ENCODE peak calls at places on chromosomes 4 and X, in six cellular contexts. F is activated CD8-positive, alpha-beta memory T cell treated with anti-CD3 and anti-CD28 coated beads for 48 hours; Q is posterior vena cava; X is GM23338; W is GM04503; K is AG09309. V is an unnamed sample.

GRCh38 chr4:115866364-115866896 is 753.0 kb upstream of the NDST4 start:
- DNase-seq in F (no peak), Q (no peak), X (no peak), W (no peak), K (no peak), V (no peak)

GRCh38 chrX:131802836-131803626 is 220.1 kb upstream of the STK26 start:
- DNase-seq in F (no peak), Q (peak), X (peak), W (no peak), K (no peak), V (no peak)

GRCh38 chrX:29662101-29662500 is 553.3 kb upstream of the MAGEB2 start:
- DNase-seq in F (no peak), Q (no peak), X (no peak), W (peak), K (no peak), V (peak)

GRCh38 chr4:123443401-123444297 is 47.1 kb downstream of the SPRY1 start:
- DNase-seq in F (no peak), Q (no peak), X (peak), W (no peak), K (no peak), V (peak)

GRCh38 chrX:47143894-47144625 is 442 bp downstream of the NDUFB11 start:
- DNase-seq in F (no peak), Q (no peak), X (peak), W (no peak), K (no peak), V (peak)

GRCh38 chr4:147749811-147750321 is 18.0 kb downstream of the ARHGAP10 start:
- DNase-seq in F (no peak), Q (no peak), X (no peak), W (no peak), K (no peak), V (no peak)

GRCh38 chr4:147580396-147580795 is 36.8 kb upstream of the TMEM184C start:
- DNase-seq in F (no peak), Q (no peak), X (no peak), W (no peak), K (no peak), V (peak)

GRCh38 chrX:133414399-133415275 is 652 bp downstream of the GPC4 start:
- DNase-seq in F (no peak), Q (no peak), X (peak), W (no peak), K (no peak), V (no peak)

GRCh38 chrX:82161195-82161594 is 959.3 kb downstream of the SH3BGRL start:
- DNase-seq in F (no peak), Q (no peak), X (no peak), W (no peak), K (no peak), V (no peak)

GRCh38 chr4:174870311-174870710 is 41.3 kb upstream of the GLRA3 start:
- DNase-seq in F (no peak), Q (no peak), X (no peak), W (no peak), K (no peak), V (no peak)

GRCh38 chr4:15479913-15480185 is 10.2 kb downstream of the CC2D2A start:
- DNase-seq in F (no peak), Q (no peak), X (no peak), W (no peak), K (peak), V (peak)

GRCh38 chr4:53656421-53656981 is 65.2 kb upstream of the LNX1 start:
- DNase-seq in F (no peak), Q (no peak), X (no peak), W (peak), K (peak), V (peak)

GRCh38 chrX:149060921-149061320 is 444.2 kb downstream of the IDS start:
- DNase-seq in F (no peak), Q (no peak), X (no peak), W (peak), K (no peak), V (peak)

GRCh38 chrX:129659137-129659536 is 4.4 kb upstream of the APLN start:
- DNase-seq in F (no peak), Q (no peak), X (no peak), W (no peak), K (no peak), V (no peak)

GRCh38 chrX:9557508-9557907 is 92.7 kb downstream of the TBL1X start:
- DNase-seq in F (no peak), Q (no peak), X (no peak), W (no peak), K (no peak), V (no peak)

GRCh38 chrX:11414091-11414490 is 120.9 kb downstream of the AMELX start:
- DNase-seq in F (no peak), Q (no peak), X (no peak), W (no peak), K (no peak), V (no peak)

GRCh38 chr4:94516067-94516466 is 64.3 kb downstream of the PDLIM5 start:
- DNase-seq in F (no peak), Q (no peak), X (no peak), W (peak), K (no peak), V (peak)

GRCh38 chr4:152500798-152501434 is 35.0 kb downstream of the FBXW7 start:
- DNase-seq in F (peak), Q (no peak), X (peak), W (peak), K (peak), V (peak)

GRCh38 chr4:137993232-137993631 is 248.9 kb downstream of the SLC7A11 start:
- DNase-seq in F (no peak), Q (no peak), X (no peak), W (no peak), K (no peak), V (no peak)

GRCh38 chr4:105369988-105370387 is 103.9 kb downstream of the PPA2 start:
- DNase-seq in F (no peak), Q (no peak), X (no peak), W (no peak), K (no peak), V (peak)

GRCh38 chr4:142549726-142550463 is 296.2 kb downstream of the INPP4B start:
- DNase-seq in F (no peak), Q (no peak), X (no peak), W (peak), K (no peak), V (peak)

GRCh38 chrX:83508006-83508405 is at the start of gene POU3F4:
- DNase-seq in F (no peak), Q (no peak), X (peak), W (no peak), K (no peak), V (no peak)

GRCh38 chr4:150244600-150244999 is 166.4 kb downstream of the DCLK2 start:
- DNase-seq in F (no peak), Q (no peak), X (peak), W (no peak), K (no peak), V (peak)

GRCh38 chr4:74969507-74970474 is 36.9 kb downstream of the PARM1 start:
- DNase-seq in F (no peak), Q (no peak), X (peak), W (no peak), K (no peak), V (no peak)

GRCh38 chr4:126916626-126917140 is 716.1 kb upstream of the INTU start:
- DNase-seq in F (no peak), Q (no peak), X (no peak), W (peak), K (peak), V (peak)

GRCh38 chr4:12319765-12320164 is 891.1 kb upstream of the HS3ST1 start:
- DNase-seq in F (no peak), Q (no peak), X (no peak), W (no peak), K (no peak), V (no peak)

GRCh38 chr4:102612824-102613366 is 111.7 kb downstream of the NFKB1 start:
- DNase-seq in F (no peak), Q (no peak), X (no peak), W (no peak), K (no peak), V (no peak)

GRCh38 chrX:133171962-133172708 is 46.0 kb downstream of the TFDP3 start:
- DNase-seq in F (no peak), Q (no peak), X (peak), W (no peak), K (no peak), V (peak)

GRCh38 chr4:114364857-114365256 is 233.8 kb upstream of the UGT8 start:
- DNase-seq in F (no peak), Q (no peak), X (peak), W (peak), K (peak), V (peak)

GRCh38 chrX:13283512-13283911 is 36.3 kb downstream of the ATXN3L start:
- DNase-seq in F (no peak), Q (no peak), X (peak), W (no peak), K (no peak), V (no peak)

GRCh38 chrX:17456526-17456925 is 81.5 kb downstream of the NHS start:
- DNase-seq in F (no peak), Q (no peak), X (no peak), W (no peak), K (no peak), V (no peak)

GRCh38 chrX:91434351-91435168 is at the start of gene PABPC5:
- DNase-seq in F (no peak), Q (peak), X (peak), W (peak), K (peak), V (peak)

GRCh38 chr4:55808187-55808586 is 11.4 kb upstream of the EXOC1L start:
- DNase-seq in F (no peak), Q (no peak), X (no peak), W (no peak), K (no peak), V (no peak)

V was measured in choroid plexus epithelial cell.